ENCODE peak calls at places on chromosome 10, in six cellular contexts. One of them, this sample, is unnamed.

GRCh38 chr10:29355436-29355991 is 66.6 kb downstream of the LYZL1 start:
- DNase-seq in GM13976: no peak
- DNase-seq in uterus: no peak
- DNase-seq in B cell: no peak
- DNase-seq in AG10803: no peak
- DNase-seq in omental fat pad: no peak
- DNase-seq in this sample: no peak

GRCh38 chr10:75260990-75261389 is 25.2 kb upstream of the COMTD1 start:
- DNase-seq in AG10803: no peak
- DNase-seq in B cell: no peak
- DNase-seq in GM13976: no peak
- DNase-seq in uterus: no peak
- DNase-seq in omental fat pad: no peak
- DNase-seq in this sample: no peak

GRCh38 chr10:122044713-122045112 is 55.8 kb downstream of the TACC2 start:
- DNase-seq in omental fat pad: no peak
- DNase-seq in uterus: peak
- DNase-seq in GM13976: no peak
- DNase-seq in AG10803: peak
- DNase-seq in B cell: no peak
- DNase-seq in this sample: peak

GRCh38 chr10:103470755-103471653 is 8.0 kb downstream of the CALHM3 start:
- DNase-seq in GM13976: peak
- DNase-seq in AG10803: no peak
- DNase-seq in omental fat pad: no peak
- DNase-seq in uterus: no peak
- DNase-seq in B cell: peak
- DNase-seq in this sample: no peak

GRCh38 chr10:22554481-22555182 is 159.7 kb downstream of the PIP4K2A start:
- DNase-seq in B cell: no peak
- DNase-seq in GM13976: no peak
- DNase-seq in omental fat pad: no peak
- DNase-seq in uterus: peak
- DNase-seq in AG10803: peak
- DNase-seq in this sample: no peak

GRCh38 chr10:67282871-67283270 is 357.0 kb downstream of the LRRTM3 start:
- DNase-seq in B cell: no peak
- DNase-seq in omental fat pad: no peak
- DNase-seq in uterus: no peak
- DNase-seq in GM13976: no peak
- DNase-seq in AG10803: no peak
- DNase-seq in this sample: no peak

GRCh38 chr10:48935141-48935540 is 4.5 kb downstream of the LRRC18 start:
- DNase-seq in GM13976: no peak
- DNase-seq in AG10803: peak
- DNase-seq in B cell: no peak
- DNase-seq in uterus: no peak
- DNase-seq in omental fat pad: no peak
- DNase-seq in this sample: no peak

GRCh38 chr10:37754538-37755323 is 102.7 kb downstream of the ZNF248 start:
- DNase-seq in GM13976: no peak
- DNase-seq in B cell: peak
- DNase-seq in AG10803: peak
- DNase-seq in omental fat pad: no peak
- DNase-seq in uterus: no peak
- DNase-seq in this sample: peak

GRCh38 chr10:31607481-31607880 is 288.5 kb downstream of the ZEB1 start:
- DNase-seq in AG10803: peak
- DNase-seq in omental fat pad: no peak
- DNase-seq in uterus: no peak
- DNase-seq in GM13976: no peak
- DNase-seq in B cell: no peak
- DNase-seq in this sample: no peak

GRCh38 chr10:21894648-21895342 is 108.7 kb downstream of the DNAJC1 start:
- DNase-seq in AG10803: no peak
- DNase-seq in GM13976: no peak
- DNase-seq in omental fat pad: no peak
- DNase-seq in B cell: no peak
- DNase-seq in uterus: no peak
- DNase-seq in this sample: no peak

GRCh38 chr10:76112826-76113150 is 681.4 kb downstream of the LRMDA start:
- DNase-seq in GM13976: no peak
- DNase-seq in omental fat pad: no peak
- DNase-seq in AG10803: no peak
- DNase-seq in uterus: no peak
- DNase-seq in B cell: no peak
- DNase-seq in this sample: no peak

GRCh38 chr10:96858706-96859050 is 26.6 kb downstream of the LCOR start:
- DNase-seq in omental fat pad: no peak
- DNase-seq in GM13976: no peak
- DNase-seq in B cell: no peak
- DNase-seq in AG10803: no peak
- DNase-seq in uterus: no peak
- DNase-seq in this sample: peak

GRCh38 chr10:33139191-33139646 is 181.2 kb upstream of the ITGB1 start:
- DNase-seq in omental fat pad: no peak
- DNase-seq in B cell: peak
- DNase-seq in GM13976: no peak
- DNase-seq in AG10803: no peak
- DNase-seq in uterus: no peak
- DNase-seq in this sample: no peak

GRCh38 chr10:9670911-9671310 is 1346.8 kb upstream of the CELF2 start:
- DNase-seq in uterus: no peak
- DNase-seq in omental fat pad: no peak
- DNase-seq in B cell: no peak
- DNase-seq in AG10803: no peak
- DNase-seq in GM13976: no peak
- DNase-seq in this sample: no peak

GRCh38 chr10:99667108-99667751 is 7.9 kb downstream of the ENTPD7 start:
- DNase-seq in B cell: no peak
- DNase-seq in omental fat pad: no peak
- DNase-seq in uterus: no peak
- DNase-seq in GM13976: no peak
- DNase-seq in AG10803: peak
- DNase-seq in this sample: peak

GRCh38 chr10:25725917-25726716 is 207.9 kb upstream of the MYO3A start:
- DNase-seq in GM13976: peak
- DNase-seq in B cell: peak
- DNase-seq in uterus: no peak
- DNase-seq in AG10803: peak
- DNase-seq in omental fat pad: no peak
- DNase-seq in this sample: peak

GRCh38 chr10:52599586-52600200 is 172.9 kb downstream of the MBL2 start:
- DNase-seq in GM13976: no peak
- DNase-seq in uterus: no peak
- DNase-seq in omental fat pad: no peak
- DNase-seq in AG10803: no peak
- DNase-seq in B cell: no peak
- DNase-seq in this sample: no peak

GRCh38 chr10:52249850-52250395 is 64.2 kb upstream of the DKK1 start:
- DNase-seq in GM13976: no peak
- DNase-seq in B cell: no peak
- DNase-seq in AG10803: no peak
- DNase-seq in omental fat pad: no peak
- DNase-seq in uterus: no peak
- DNase-seq in this sample: no peak

GRCh38 chr10:30728786-30729185 is 99.2 kb upstream of the LYZL2 start:
- DNase-seq in uterus: no peak
- DNase-seq in AG10803: no peak
- DNase-seq in omental fat pad: no peak
- DNase-seq in GM13976: no peak
- DNase-seq in B cell: no peak
- DNase-seq in this sample: no peak

DNA sequence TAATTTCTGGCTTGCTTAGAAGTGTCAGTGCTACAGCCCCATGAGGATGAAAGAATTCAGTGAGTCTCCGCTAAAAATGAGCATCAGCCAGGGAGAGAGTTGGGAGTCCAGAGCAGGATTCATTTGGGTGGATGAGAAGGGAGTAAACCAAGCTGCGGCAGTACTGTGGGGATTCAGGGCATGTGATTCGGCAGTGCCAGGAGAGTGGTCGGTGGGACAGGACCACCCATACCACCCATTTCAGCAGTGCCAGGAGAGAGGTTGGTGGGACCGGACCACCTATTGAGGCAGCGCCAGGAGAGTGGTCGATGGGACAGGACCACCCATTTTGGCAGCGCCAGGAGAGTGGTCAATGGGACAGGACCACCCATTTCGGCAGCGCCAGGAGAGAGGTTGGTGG is 144.2 kb downstream of the CELF2 start:
- DNase-seq in B cell: no peak
- DNase-seq in omental fat pad: no peak
- DNase-seq in AG10803: no peak
- DNase-seq in GM13976: no peak
- DNase-seq in uterus: no peak
- DNase-seq in this sample: no peak
- TF ChIP-seq CTCF in B cell: no peak
- TF ChIP-seq CTCF in omental fat pad: no peak
- TF ChIP-seq CTCF in AG10803: no peak
- TF ChIP-seq CTCF in GM13976: no peak
- TF ChIP-seq CTCF in uterus: no peak
- TF ChIP-seq CTCF in this sample: no peak

GRCh38 chr10:78556700-78557432 is 511.9 kb upstream of the ZMIZ1 start:
- DNase-seq in omental fat pad: no peak
- DNase-seq in GM13976: no peak
- DNase-seq in uterus: no peak
- DNase-seq in B cell: no peak
- DNase-seq in AG10803: no peak
- DNase-seq in this sample: no peak

GRCh38 chr10:78563224-78563764 is 505.5 kb upstream of the ZMIZ1 start:
- DNase-seq in GM13976: no peak
- DNase-seq in omental fat pad: no peak
- DNase-seq in B cell: no peak
- DNase-seq in uterus: no peak
- DNase-seq in AG10803: no peak
- DNase-seq in this sample: no peak

GRCh38 chr10:78557433-78557925 is 511.3 kb upstream of the ZMIZ1 start:
- DNase-seq in B cell: no peak
- DNase-seq in uterus: no peak
- DNase-seq in AG10803: no peak
- DNase-seq in omental fat pad: no peak
- DNase-seq in GM13976: no peak
- DNase-seq in this sample: no peak

GRCh38 chr10:78560393-78560688 is 508.4 kb upstream of the ZMIZ1 start:
- DNase-seq in uterus: no peak
- DNase-seq in AG10803: no peak
- DNase-seq in B cell: no peak
- DNase-seq in GM13976: no peak
- DNase-seq in omental fat pad: no peak
- DNase-seq in this sample: no peak

DNA sequence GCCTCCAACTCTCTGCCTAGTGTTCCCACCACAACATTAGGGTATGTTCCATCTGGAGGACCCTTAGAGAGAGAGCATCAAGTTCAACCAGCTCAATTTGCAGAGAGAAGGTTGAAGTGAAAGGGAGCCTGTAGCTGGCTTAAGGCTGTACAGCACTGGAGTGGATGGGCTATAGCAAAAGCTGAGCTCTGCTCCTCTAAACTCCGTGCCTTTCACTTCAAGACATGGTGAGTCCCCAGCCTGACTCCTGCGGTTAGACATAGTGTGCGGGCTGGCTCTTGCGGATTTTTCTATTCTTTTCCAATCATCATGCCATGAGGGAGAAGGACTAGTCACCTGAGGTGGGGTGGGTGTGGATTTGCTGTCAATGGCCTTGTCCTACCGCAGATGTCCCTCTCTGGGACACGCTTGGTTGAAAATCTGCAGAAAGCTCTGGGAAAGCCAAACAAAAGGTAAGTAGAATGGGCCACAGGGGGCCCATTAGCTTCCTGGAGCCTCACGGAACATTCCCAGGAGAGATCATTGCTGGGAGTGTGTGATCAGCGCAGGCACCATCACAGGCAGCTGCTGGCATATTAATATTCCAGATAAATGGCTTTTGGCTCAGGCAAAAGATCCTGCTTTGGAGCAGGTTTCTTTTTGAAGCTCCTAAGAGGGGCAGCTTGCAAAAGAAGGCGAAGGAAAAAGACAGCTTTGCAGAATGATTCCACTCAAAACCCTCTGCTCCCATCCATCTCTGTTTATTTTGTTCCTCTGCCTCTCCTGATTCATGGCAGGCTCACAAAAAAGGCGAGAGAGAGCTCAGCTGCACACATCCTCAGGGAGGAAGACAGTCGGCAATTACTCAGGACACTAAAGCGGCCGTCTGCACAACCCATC is 509.0 kb upstream of the ZMIZ1 start:
- DNase-seq in omental fat pad: no peak
- DNase-seq in uterus: peak
- DNase-seq in AG10803: no peak
- DNase-seq in GM13976: no peak
- DNase-seq in B cell: no peak
- DNase-seq in this sample: no peak
- TF ChIP-seq CTCF in omental fat pad: no peak
- TF ChIP-seq CTCF in uterus: no peak
- TF ChIP-seq CTCF in AG10803: no peak
- TF ChIP-seq CTCF in GM13976: no peak
- TF ChIP-seq CTCF in B cell: no peak
- TF ChIP-seq CTCF in this sample: no peak

GRCh38 chr10:117175215-117175900 is 21.9 kb upstream of the KCNK18 start:
- DNase-seq in omental fat pad: no peak
- DNase-seq in AG10803: no peak
- DNase-seq in B cell: peak
- DNase-seq in GM13976: peak
- DNase-seq in uterus: no peak
- DNase-seq in this sample: no peak
- TF ChIP-seq CTCF in omental fat pad: no peak
- TF ChIP-seq CTCF in AG10803: no peak
- TF ChIP-seq CTCF in B cell: peak
- TF ChIP-seq CTCF in GM13976: peak
- TF ChIP-seq CTCF in uterus: no peak
- TF ChIP-seq CTCF in this sample: peak

DNA sequence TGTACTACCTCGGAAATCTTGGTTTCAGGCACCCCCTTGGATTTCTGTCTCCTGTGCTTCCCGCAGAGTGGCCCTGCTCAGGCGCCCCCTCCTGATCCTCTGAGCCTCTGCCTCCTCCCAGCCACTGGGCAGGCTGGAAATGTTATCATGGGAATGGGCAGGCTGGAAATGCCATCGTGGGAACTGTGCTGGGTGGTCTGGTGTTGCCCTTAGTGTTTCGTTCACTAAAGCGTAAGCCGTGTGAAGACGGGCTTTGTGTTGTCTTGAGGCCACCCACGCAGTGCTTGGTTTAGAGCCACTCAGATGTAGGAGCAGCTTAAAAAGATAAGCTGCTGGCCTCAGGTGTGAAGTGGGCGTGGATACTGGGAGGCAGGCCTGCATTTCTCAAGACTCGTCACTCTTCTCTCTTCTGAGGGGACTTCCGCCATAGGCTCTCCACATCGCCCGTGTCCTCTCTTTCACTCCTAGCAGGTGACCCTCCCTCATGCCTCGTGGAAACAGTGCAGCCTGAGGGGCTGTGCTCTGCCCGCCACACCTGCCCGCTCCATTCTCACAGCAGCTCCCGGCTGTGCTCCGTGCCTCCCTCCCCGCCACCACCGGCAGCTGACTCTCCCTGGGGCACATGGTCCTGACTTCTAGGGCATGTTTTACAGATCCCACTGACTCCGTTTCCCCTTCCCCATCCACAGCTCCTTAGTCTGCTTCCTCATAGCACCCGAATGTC is 28.5 kb downstream of the PPP2R2D start:
- DNase-seq in B cell: no peak
- DNase-seq in AG10803: no peak
- DNase-seq in GM13976: peak
- DNase-seq in omental fat pad: no peak
- DNase-seq in uterus: no peak
- DNase-seq in this sample: no peak
- TF ChIP-seq CTCF in B cell: no peak
- TF ChIP-seq CTCF in AG10803: no peak
- TF ChIP-seq CTCF in GM13976: no peak
- TF ChIP-seq CTCF in omental fat pad: no peak
- TF ChIP-seq CTCF in uterus: no peak
- TF ChIP-seq CTCF in this sample: no peak

GRCh38 chr10:12949248-12949647 is 52.3 kb downstream of the CCDC3 start:
- DNase-seq in omental fat pad: no peak
- DNase-seq in GM13976: no peak
- DNase-seq in uterus: no peak
- DNase-seq in AG10803: no peak
- DNase-seq in B cell: no peak
- DNase-seq in this sample: no peak
- TF ChIP-seq CTCF in omental fat pad: no peak
- TF ChIP-seq CTCF in GM13976: no peak
- TF ChIP-seq CTCF in uterus: no peak
- TF ChIP-seq CTCF in AG10803: no peak
- TF ChIP-seq CTCF in B cell: no peak
- TF ChIP-seq CTCF in this sample: no peak

This sample was measured in HFFc6.